ENCODE peak calls at places on chromosome 9, in four cellular contexts. One of them, this sample, is unnamed.

GRCh38 chr9:97366476-97366875 is 45.4 kb upstream of the TDRD7 start:
- DNase-seq in HEK293T: no peak
- DNase-seq in GM03348: no peak
- DNase-seq in memory B cell: no peak
- DNase-seq in this sample: no peak

GRCh38 chr9:33131505-33132248 is 35.5 kb downstream of the B4GALT1 start:
- DNase-seq in HEK293T: no peak
- DNase-seq in GM03348: no peak
- DNase-seq in memory B cell: no peak
- DNase-seq in this sample: no peak

GRCh38 chr9:70425192-70425591 is 10.7 kb upstream of the KLF9 start:
- DNase-seq in HEK293T: no peak
- DNase-seq in GM03348: no peak
- DNase-seq in memory B cell: no peak
- DNase-seq in this sample: no peak

GRCh38 chr9:3528466-3528865 is 2.7 kb upstream of the RFX3 start:
- DNase-seq in HEK293T: no peak
- DNase-seq in GM03348: no peak
- DNase-seq in memory B cell: no peak
- DNase-seq in this sample: no peak

GRCh38 chr9:75891277-75892167 is 1.0 kb downstream of the PCSK5 start:
- DNase-seq in HEK293T: peak
- DNase-seq in GM03348: peak
- DNase-seq in memory B cell: no peak
- DNase-seq in this sample: peak

GRCh38 chr9:99235069-99235468 is 13.0 kb downstream of the SEC61B start:
- DNase-seq in HEK293T: no peak
- DNase-seq in GM03348: no peak
- DNase-seq in memory B cell: no peak
- DNase-seq in this sample: no peak

GRCh38 chr9:16155878-16156277 is 603.0 kb downstream of the CCDC171 start:
- DNase-seq in HEK293T: no peak
- DNase-seq in GM03348: no peak
- DNase-seq in memory B cell: no peak
- DNase-seq in this sample: no peak

GRCh38 chr9:21615446-21615845 is 133.3 kb upstream of the IFNE start:
- DNase-seq in HEK293T: no peak
- DNase-seq in GM03348: no peak
- DNase-seq in memory B cell: no peak
- DNase-seq in this sample: no peak

GRCh38 chr9:35350212-35350611 is 139.7 kb upstream of the RUSC2 start:
- DNase-seq in HEK293T: no peak
- DNase-seq in GM03348: no peak
- DNase-seq in memory B cell: no peak
- DNase-seq in this sample: no peak

GRCh38 chr9:121059998-121060636 is 10.0 kb upstream of the C5 start:
- DNase-seq in HEK293T: peak
- DNase-seq in GM03348: peak
- DNase-seq in memory B cell: peak
- DNase-seq in this sample: no peak

GRCh38 chr9:99046542-99047071 is 58.3 kb upstream of the TGFBR1 start:
- DNase-seq in HEK293T: no peak
- DNase-seq in GM03348: no peak
- DNase-seq in memory B cell: no peak
- DNase-seq in this sample: no peak

GRCh38 chr9:122837266-122837850 is 9.0 kb upstream of the PDCL start:
- DNase-seq in HEK293T: no peak
- DNase-seq in GM03348: no peak
- DNase-seq in memory B cell: no peak
- DNase-seq in this sample: no peak

GRCh38 chr9:69027355-69028097 is 8.0 kb upstream of the FXN start:
- DNase-seq in HEK293T: peak
- DNase-seq in GM03348: peak
- DNase-seq in memory B cell: peak
- DNase-seq in this sample: no peak

GRCh38 chr9:74908665-74909064 is 20.9 kb upstream of the TRPM6 start:
- DNase-seq in HEK293T: no peak
- DNase-seq in GM03348: no peak
- DNase-seq in memory B cell: no peak
- DNase-seq in this sample: no peak

GRCh38 chr9:77944556-77945261 is 86.9 kb downstream of the GNAQ start:
- DNase-seq in HEK293T: peak
- DNase-seq in GM03348: no peak
- DNase-seq in memory B cell: no peak
- DNase-seq in this sample: no peak

GRCh38 chr9:130074391-130075115 is 20.8 kb downstream of the GPR107 start:
- DNase-seq in HEK293T: no peak
- DNase-seq in GM03348: no peak
- DNase-seq in memory B cell: no peak
- DNase-seq in this sample: no peak

GRCh38 chr9:111910428-111910827 is 13.8 kb downstream of the UGCG start:
- DNase-seq in HEK293T: no peak
- DNase-seq in GM03348: no peak
- DNase-seq in memory B cell: no peak
- DNase-seq in this sample: no peak

GRCh38 chr9:126303488-126303887 is 23.1 kb upstream of the MVB12B start:
- DNase-seq in HEK293T: no peak
- DNase-seq in GM03348: no peak
- DNase-seq in memory B cell: no peak
- DNase-seq in this sample: no peak

GRCh38 chr9:96172797-96173196 is 129.2 kb downstream of the HSD17B3 start:
- DNase-seq in HEK293T: no peak
- DNase-seq in GM03348: no peak
- DNase-seq in memory B cell: no peak
- DNase-seq in this sample: no peak

GRCh38 chr9:98549401-98549800 is 159.3 kb downstream of the GABBR2 start:
- DNase-seq in HEK293T: no peak
- DNase-seq in GM03348: no peak
- DNase-seq in memory B cell: no peak
- DNase-seq in this sample: no peak

GRCh38 chr9:8188720-8189407 is 389.3 kb upstream of the DMAC1 start:
- DNase-seq in HEK293T: no peak
- DNase-seq in GM03348: no peak
- DNase-seq in memory B cell: no peak
- DNase-seq in this sample: no peak